ENCODE peak calls at places on chromosomes 2 and 18, in eight cellular contexts. A is BE2C, S is heart right ventricle, O is foreskin fibroblast, L is IMR-90, P is endothelial cell of umbilical vein, K is choroid plexus epithelial cell, J is GM13976. M is an unnamed sample.

GRCh38 chr2:120828832-120829632 is 93.4 kb downstream of the GLI2 start:
- DNase-seq in S (no peak), L (no peak), J (no peak), O (no peak), P (no peak), A (no peak), K (no peak), M (no peak)

GRCh38 chr2:99670768-99671734 is 181.2 kb upstream of the REV1 start:
- DNase-seq in O (no peak), J (no peak), L (peak; percentile 50), K (no peak), P (no peak), A (peak; percentile 19), S (no peak), M (no peak)

GRCh38 chr18:63963610-63964256 is 6.1 kb upstream of the SERPINB8 start:
- DNase-seq in A (no peak), P (peak; percentile 57), J (no peak), L (peak; percentile 77), K (peak; percentile 89), O (peak; percentile 42), S (no peak), M (peak; percentile 79)

GRCh38 chr2:26459991-26460612 is 17.8 kb downstream of the OTOF start:
- DNase-seq in K (no peak), P (no peak), L (no peak), J (no peak), A (peak; percentile 3), S (no peak), O (no peak), M (no peak)

GRCh38 chr2:6973895-6974545 is 56.8 kb downstream of the RNF144A start:
- DNase-seq in A (no peak), K (no peak), S (no peak), P (no peak), J (no peak), L (no peak), O (no peak), M (no peak)

GRCh38 chr2:23624378-23624777 is 239.4 kb downstream of the KLHL29 start:
- DNase-seq in K (peak; percentile 19), A (no peak), O (no peak), L (no peak), J (no peak), P (no peak), S (no peak), M (peak; percentile 12)

GRCh38 chr2:38074775-38075435 is 1.0 kb downstream of the CYP1B1 start:
- DNase-seq in S (peak; percentile 42), K (peak; percentile 71), A (no peak), L (no peak), O (peak; percentile 36), J (peak; percentile 42), P (peak; percentile 15), M (peak; percentile 55)

GRCh38 chr18:44848931-44849330 is 168.2 kb downstream of the SETBP1 start:
- DNase-seq in A (peak; percentile 34), L (no peak), O (no peak), J (no peak), P (no peak), K (peak; percentile 58), S (no peak), M (peak; percentile 8)

GRCh38 chr18:46320928-46321855 is 217.0 kb downstream of the HAUS1 start:
- DNase-seq in S (no peak), O (no peak), A (no peak), K (peak; percentile 72), L (peak; percentile 55), P (no peak), J (no peak), M (peak; percentile 60)

GRCh38 chr2:71856709-71857525 is 290.7 kb downstream of the CYP26B1 start:
- DNase-seq in A (no peak), L (no peak), P (peak; percentile 13), S (no peak), J (no peak), O (no peak), K (no peak), M (peak; percentile 30)

GRCh38 chr2:218264773-218265601 is 4.2 kb downstream of the GPBAR1 start:
- DNase-seq in L (no peak), O (no peak), P (no peak), K (no peak), J (no peak), S (no peak), A (no peak), M (no peak)

GRCh38 chr2:199405241-199405640 is 52.5 kb downstream of the SATB2 start:
- DNase-seq in A (no peak), O (no peak), P (peak; percentile 11), J (no peak), L (peak; percentile 17), S (no peak), K (peak; percentile 51), M (peak; percentile 25)

GRCh38 chr2:9420495-9420894 is 2.8 kb downstream of the ITGB1BP1 start:
- DNase-seq in L (no peak), P (no peak), J (no peak), S (no peak), O (no peak), A (no peak), K (no peak), M (no peak)

GRCh38 chr2:69021027-69021426 is 8.0 kb downstream of the ANTXR1 start:
- DNase-seq in K (no peak), A (no peak), L (no peak), J (no peak), S (no peak), P (no peak), O (no peak), M (no peak)

GRCh38 chr2:127486247-127486912 is 39.9 kb downstream of the IWS1 start:
- DNase-seq in S (no peak), K (peak; percentile 57), P (no peak), L (peak; percentile 20), A (no peak), J (no peak), O (no peak), M (peak; percentile 36)

GRCh38 chr2:159946326-159946992 is 116.0 kb downstream of the PLA2R1 start:
- DNase-seq in A (no peak), P (peak; percentile 94), L (peak; percentile 21), J (no peak), S (no peak), O (peak; percentile 32), K (peak; percentile 78), M (peak; percentile 93)

GRCh38 chr2:14803994-14804393 is 171.5 kb downstream of the LRATD1 start:
- DNase-seq in L (no peak), K (no peak), S (no peak), J (no peak), O (no peak), P (no peak), A (no peak), M (no peak)

GRCh38 chr2:164008752-164009151 is 272.9 kb upstream of the FIGN start:
- DNase-seq in P (no peak), K (peak; percentile 16), O (no peak), A (no peak), J (no peak), S (no peak), L (no peak), M (no peak)

GRCh38 chr2:159921752-159922404 is 123.9 kb upstream of the CD302 start:
- DNase-seq in J (peak; percentile 80), P (peak; percentile 77), O (peak; percentile 23), S (peak; percentile 76), L (peak; percentile 35), A (peak; percentile 79), K (peak; percentile 81), M (peak; percentile 72)

GRCh38 chr2:177724398-177725287 is 332.1 kb downstream of the AGPS start:
- DNase-seq in J (peak; percentile 35), S (peak; percentile 36), A (peak; percentile 55), P (peak; percentile 89), K (peak; percentile 68), L (peak; percentile 42), O (peak; percentile 16), M (peak; percentile 68)

GRCh38 chr2:9991829-9992273 is 40.4 kb downstream of the GRHL1 start:
- DNase-seq in A (no peak), O (no peak), K (no peak), P (peak; percentile 76), J (no peak), L (no peak), S (no peak), M (no peak)

DNA sequence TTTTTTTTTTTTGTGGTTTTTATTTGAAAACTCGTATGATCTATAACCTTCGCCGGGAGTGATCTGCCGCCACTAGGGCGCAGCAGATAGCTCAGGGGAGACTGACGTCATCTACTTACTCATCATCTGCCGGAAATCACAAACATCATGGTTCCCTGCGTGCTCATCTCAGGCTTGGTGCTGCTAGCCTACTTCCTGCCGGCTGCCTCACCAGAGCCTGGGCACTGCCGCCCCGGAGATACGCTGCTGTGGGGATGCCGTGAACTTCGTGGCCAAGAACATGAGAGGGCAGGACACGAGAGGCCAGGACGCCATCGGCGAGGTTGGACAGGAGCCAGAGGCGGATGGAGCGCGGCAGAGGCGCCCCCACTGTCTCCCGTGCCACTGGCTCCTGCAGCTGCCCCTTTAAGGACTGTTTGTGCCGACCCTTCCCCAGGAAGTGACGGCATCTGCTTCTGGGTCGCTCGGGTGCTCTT is 68.8 kb downstream of the DOK6 start:
- DNase-seq in A (peak; percentile 44), K (peak; percentile 5), J (peak; percentile 23), O (no peak), S (no peak), P (no peak), L (no peak), M (no peak)
- TF ChIP-seq CTCF in A (peak; percentile 56), K (peak; percentile 25), J (no peak), O (no peak), S (peak; percentile 21), P (no peak), L (peak; percentile 14), M (peak; percentile 11)

GRCh38 chr18:8706981-8707940 is 1.9 kb downstream of the MTCL1 start:
- DNase-seq in J (peak; percentile 31), O (no peak), L (peak; percentile 73), K (peak; percentile 72), S (peak; percentile 16), A (peak; percentile 50), P (peak; percentile 70), M (peak; percentile 75)
- TF ChIP-seq CTCF in J (no peak), O (no peak), L (no peak), K (peak; percentile 36), S (no peak), A (peak; percentile 28), P (peak; percentile 59), M (no peak)

DNA sequence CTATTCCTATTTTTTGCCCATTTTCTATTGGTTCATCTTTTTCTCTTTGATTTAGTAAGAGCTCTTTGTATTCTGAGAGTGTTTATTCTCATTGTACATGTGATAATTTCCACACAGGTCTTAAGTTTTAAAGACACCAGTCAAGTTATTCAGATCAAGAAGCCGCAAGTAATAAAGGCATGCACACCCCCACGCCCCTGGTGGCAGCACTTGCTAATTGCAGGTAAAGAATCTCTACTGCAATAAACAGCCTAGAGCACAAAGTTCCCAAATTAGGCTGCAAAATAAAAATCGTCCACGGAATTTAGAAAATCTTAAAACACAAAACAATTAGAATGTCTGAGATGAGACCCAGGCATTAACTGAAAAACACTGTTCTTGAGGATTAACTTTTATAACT is 45.2 kb downstream of the ST3GAL5 start:
- DNase-seq in L (no peak), P (no peak), A (peak; percentile 13), O (no peak), J (no peak), K (peak; percentile 17), S (no peak), M (no peak)
- TF ChIP-seq CTCF in L (peak; percentile 37), P (peak; percentile 36), A (peak; percentile 56), O (peak; percentile 24), J (peak; percentile 13), K (peak; percentile 66), S (peak; percentile 45), M (peak; percentile 59)

GRCh38 chr2:233061591-233062446 is 1.7 kb downstream of the INPP5D start:
- DNase-seq in S (peak; percentile 71), O (no peak), L (peak; percentile 16), P (peak; percentile 70), J (peak; percentile 78), A (no peak), K (peak; percentile 42), M (no peak)
- TF ChIP-seq CTCF in S (peak; percentile 26), O (peak; percentile 13), L (peak; percentile 2), P (peak; percentile 56), J (peak; percentile 39), A (no peak), K (peak; percentile 36), M (peak; percentile 26)

M was measured in fibroblast of pulmonary artery.